ENCODE peak calls at places on chromosomes 1 and 21, in five cellular contexts. N, Q, F, D and K are unnamed samples.

GRCh38 chr1:150973826-150974579 is 632 bp downstream of the CERS2 start:
- DNase-seq in N (peak), Q (no peak), F (peak), D (peak), K (no peak)

GRCh38 chr1:25066253-25066652 is 136.2 kb upstream of the RUNX3 start:
- DNase-seq in N (no peak), Q (no peak), F (peak), D (peak), K (no peak)

GRCh38 chr1:209937996-209938959 is at the start of gene SYT14:
- DNase-seq in N (peak), Q (no peak), F (peak), D (peak), K (no peak)

GRCh38 chr1:227949954-227950734 is 2.4 kb upstream of the WNT9A start:
- DNase-seq in N (no peak), Q (no peak), F (no peak), D (no peak), K (no peak)

GRCh38 chr1:4594286-4594991 is 60.0 kb upstream of the AJAP1 start:
- DNase-seq in N (no peak), Q (no peak), F (no peak), D (no peak), K (no peak)

GRCh38 chr21:34846601-34847112 is 177.9 kb downstream of the CLIC6 start:
- DNase-seq in N (peak), Q (peak), F (no peak), D (no peak), K (no peak)

GRCh38 chr1:183206538-183207117 is 20.6 kb downstream of the LAMC2 start:
- DNase-seq in N (no peak), Q (no peak), F (no peak), D (no peak), K (no peak)

GRCh38 chr1:110348771-110349170 is 9.6 kb downstream of the RBM15 start:
- DNase-seq in N (no peak), Q (no peak), F (no peak), D (no peak), K (no peak)

GRCh38 chr1:83900530-83900929 is 98.4 kb downstream of the TTLL7 start:
- DNase-seq in N (peak), Q (no peak), F (no peak), D (no peak), K (no peak)

GRCh38 chr1:158037876-158038359 is 44.5 kb downstream of the KIRREL1 start:
- DNase-seq in N (peak), Q (no peak), F (no peak), D (peak), K (no peak)

GRCh38 chr1:35287807-35288640 is 19.5 kb downstream of the ZMYM4 start:
- DNase-seq in N (peak), Q (no peak), F (no peak), D (no peak), K (peak)

GRCh38 chr1:78047131-78047530 is 1.4 kb downstream of the GIPC2 start:
- DNase-seq in N (no peak), Q (no peak), F (no peak), D (no peak), K (no peak)

GRCh38 chr1:25204797-25205441 is 27.4 kb downstream of the SYF2 start:
- DNase-seq in N (peak), Q (no peak), F (no peak), D (no peak), K (peak)

GRCh38 chr1:230210326-230210978 is 143.4 kb downstream of the GALNT2 start:
- DNase-seq in N (no peak), Q (no peak), F (no peak), D (no peak), K (no peak)

GRCh38 chr1:185517808-185518419 is 200.9 kb upstream of the IVNS1ABP start:
- DNase-seq in N (no peak), Q (no peak), F (no peak), D (no peak), K (no peak)

GRCh38 chr21:43188712-43189151 is 19.9 kb downstream of the CRYAA start:
- DNase-seq in N (no peak), Q (no peak), F (no peak), D (peak), K (no peak)

GRCh38 chr1:240194120-240194519 is 102.4 kb downstream of the FMN2 start:
- DNase-seq in N (no peak), Q (no peak), F (no peak), D (no peak), K (peak)

GRCh38 chr21:35337573-35337972 is 288.5 kb upstream of the RUNX1 start:
- DNase-seq in N (no peak), Q (no peak), F (no peak), D (no peak), K (no peak)

GRCh38 chr21:45157932-45158331 is 83.6 kb downstream of the ADARB1 start:
- DNase-seq in N (no peak), Q (no peak), F (no peak), D (no peak), K (no peak)

GRCh38 chr1:99820546-99820945 is 29.6 kb upstream of the AGL start:
- DNase-seq in N (no peak), Q (no peak), F (no peak), D (no peak), K (no peak)

GRCh38 chr1:19840228-19840627 is 25.1 kb upstream of the RNF186 start:
- DNase-seq in N (no peak), Q (no peak), F (no peak), D (no peak), K (no peak)

GRCh38 chr1:54569339-54569738 is 21.3 kb downstream of the ACOT11 start:
- DNase-seq in N (no peak), Q (no peak), F (no peak), D (peak), K (no peak)

GRCh38 chr1:36728846-36729245 is 246.1 kb upstream of the CSF3R start:
- DNase-seq in N (no peak), Q (no peak), F (no peak), D (peak), K (no peak)

GRCh38 chr1:177010246-177010825 is 154.2 kb downstream of the ASTN1 start:
- DNase-seq in N (no peak), Q (no peak), F (no peak), D (no peak), K (no peak)

GRCh38 chr1:160460214-160460642 is 59.9 kb downstream of the VANGL2 start:
- DNase-seq in N (no peak), Q (no peak), F (no peak), D (no peak), K (no peak)

GRCh38 chr1:229238674-229239415 is 32.1 kb upstream of the RAB4A start:
- DNase-seq in N (peak), Q (no peak), F (no peak), D (no peak), K (no peak)

GRCh38 chr1:46747683-46748288 is 28.9 kb upstream of the EFCAB14 start:
- DNase-seq in N (peak), Q (no peak), F (peak), D (no peak), K (no peak)

GRCh38 chr1:17630048-17630830 is 90.7 kb downstream of the ARHGEF10L start:
- DNase-seq in N (no peak), Q (no peak), F (no peak), D (no peak), K (no peak)

GRCh38 chr1:65412984-65413375 is 7.5 kb upstream of the LEPR start:
- DNase-seq in N (peak), Q (peak), F (no peak), D (no peak), K (peak)

GRCh38 chr21:17539323-17539722 is 26.5 kb downstream of the CXADR start:
- DNase-seq in N (no peak), Q (no peak), F (no peak), D (no peak), K (no peak)

GRCh38 chr1:106972074-106972473 is 84.4 kb upstream of the PRMT6 start:
- DNase-seq in N (no peak), Q (no peak), F (no peak), D (no peak), K (no peak)

GRCh38 chr1:50969611-50970507 is at the start of gene CDKN2C:
- DNase-seq in N (peak), Q (no peak), F (peak), D (peak), K (peak)

GRCh38 chr1:117928881-117929339 is 511 bp downstream of the GDAP2 start:
- DNase-seq in N (peak), Q (peak), F (peak), D (no peak), K (no peak)

GRCh38 chr1:197195100-197195499 is 48.6 kb upstream of the ASPM start:
- DNase-seq in N (no peak), Q (no peak), F (no peak), D (no peak), K (no peak)

GRCh38 chr1:198837276-198838021 is 198.6 kb downstream of the PTPRC start:
- DNase-seq in N (peak), Q (no peak), F (no peak), D (no peak), K (no peak)
- TF ChIP-seq CTCF in N (no peak), Q (no peak), F (no peak), D (no peak), K (no peak)

GRCh38 chr1:32256473-32257226 is 5.6 kb downstream of the LCK start:
- DNase-seq in N (no peak), Q (no peak), F (no peak), D (no peak), K (no peak)
- H3K4me3 ChIP-seq in N (no peak), Q (no peak), F (no peak), D (no peak), K (no peak)

GRCh38 chr1:29912413-29912812 is 676.1 kb downstream of the PTPRU start:
- DNase-seq in N (peak), Q (no peak), F (no peak), D (no peak), K (no peak)
- TF ChIP-seq CTCF in N (peak), Q (peak), F (peak), D (peak), K (peak)

GRCh38 chr1:2429780-2430591 is 17.6 kb upstream of the PEX10 start:
- DNase-seq in N (no peak), Q (no peak), F (no peak), D (no peak), K (no peak)
- H3K4me3 ChIP-seq in N (peak), Q (no peak), F (no peak), D (no peak), K (no peak)